ENCODE peak calls at places on chromosomes 6 and 20, in six cellular contexts. R is OCI-LY7; G is tibial nerve; A is activated CD8-positive, alpha-beta T cell treated with anti-CD3 and anti-CD28 coated beads for 36 hours; C is stimulated activated CD4-positive, alpha-beta T cell treated with anti-CD3 and anti-CD28 coated beads, Interleukin-1b, Interleukin-23, amount 100 ng/mL, for 48 hours; X is osteocyte. D is an unnamed sample.

GRCh38 chr6:149917679-149918078 is 5.2 kb downstream of the RAET1G start:
- DNase-seq in R (no peak), G (no peak), A (no peak), C (no peak), X (peak; percentile 51), D (peak; percentile 33)

GRCh38 chr6:53926505-53926904 is 131.7 kb downstream of the LRRC1 start:
- DNase-seq in R (no peak), G (no peak), A (no peak), C (no peak), X (no peak), D (no peak)

GRCh38 chr6:68238097-68238597 is 396.9 kb upstream of the ADGRB3 start:
- DNase-seq in R (no peak), G (no peak), A (no peak), C (no peak), X (no peak), D (no peak)

GRCh38 chr6:26017567-26017966 is 55.0 kb downstream of the TRIM38 start:
- DNase-seq in R (peak; percentile 72), G (peak; percentile 55), A (peak; percentile 97), C (peak; percentile 92), X (no peak), D (no peak)

GRCh38 chr20:37534401-37535157 is 6.9 kb upstream of the BLCAP start:
- DNase-seq in R (peak; percentile 80), G (no peak), A (peak; percentile 63), C (peak; percentile 21), X (no peak), D (peak; percentile 35)

GRCh38 chr6:102300350-102300749 is 906.8 kb downstream of the GRIK2 start:
- DNase-seq in R (no peak), G (no peak), A (no peak), C (no peak), X (no peak), D (no peak)

GRCh38 chr6:101429291-101429690 is 35.8 kb downstream of the GRIK2 start:
- DNase-seq in R (no peak), G (no peak), A (no peak), C (no peak), X (no peak), D (no peak)

GRCh38 chr6:26260791-26261484 is 104.1 kb upstream of the BTN3A2 start:
- DNase-seq in R (no peak), G (no peak), A (no peak), C (no peak), X (no peak), D (no peak)

GRCh38 chr20:59008715-59009336 is 1.8 kb upstream of the CTSZ start:
- DNase-seq in R (peak; percentile 26), G (no peak), A (no peak), C (no peak), X (peak; percentile 53), D (peak; percentile 71)